ENCODE peak calls at places on chromosomes 11 and 22, in six cellular contexts. I, B, X, U, N and F are unnamed samples.

GRCh38 chr11:34262601-34263081 is 95.2 kb downstream of the ABTB2 start:
- DNase-seq in I (no peak), B (no peak), X (no peak), U (no peak), N (no peak), F (no peak)

GRCh38 chr11:71931245-71931602 is 2.4 kb downstream of the RNF121 start:
- DNase-seq in I (no peak), B (no peak), X (no peak), U (no peak), N (no peak), F (no peak)

GRCh38 chr11:63610604-63611394 is 3.4 kb downstream of the PLAAT3 start:
- DNase-seq in I (no peak), B (no peak), X (no peak), U (no peak), N (no peak), F (no peak)

GRCh38 chr11:93054881-93055280 is 85.4 kb downstream of the MTNR1B start:
- DNase-seq in I (no peak), B (no peak), X (no peak), U (peak), N (no peak), F (no peak)

GRCh38 chr11:131987703-131988102 is 617.3 kb downstream of the NTM start:
- DNase-seq in I (no peak), B (no peak), X (no peak), U (no peak), N (no peak), F (no peak)

GRCh38 chr22:23531283-23531921 is 48.7 kb downstream of the IGLL1 start:
- DNase-seq in I (no peak), B (no peak), X (no peak), U (no peak), N (no peak), F (no peak)

GRCh38 chr22:38504731-38505594 is 1.1 kb downstream of the DDX17 start:
- DNase-seq in I (peak), B (peak), X (peak), U (no peak), N (peak), F (no peak)

GRCh38 chr11:132024587-132025295 is 654.3 kb downstream of the NTM start:
- DNase-seq in I (no peak), B (no peak), X (no peak), U (peak), N (no peak), F (no peak)

GRCh38 chr11:13207665-13208594 is 69.7 kb upstream of the BMAL1 start:
- DNase-seq in I (peak), B (no peak), X (no peak), U (peak), N (peak), F (no peak)

GRCh38 chr11:119618208-119618909 is 110.6 kb downstream of the NECTIN1 start:
- DNase-seq in I (no peak), B (no peak), X (no peak), U (no peak), N (no peak), F (no peak)

GRCh38 chr22:35688913-35689675 is 28.6 kb upstream of the APOL5 start:
- DNase-seq in I (no peak), B (no peak), X (no peak), U (no peak), N (no peak), F (no peak)

GRCh38 chr11:110645253-110645652 is 67.0 kb downstream of the ARHGAP20 start:
- DNase-seq in I (no peak), B (no peak), X (no peak), U (no peak), N (no peak), F (no peak)

GRCh38 chr11:57778318-57779037 is 16.9 kb downstream of the CTNND1 start:
- DNase-seq in I (peak), B (no peak), X (no peak), U (peak), N (peak), F (no peak)

GRCh38 chr11:19080579-19080993 is 20.1 kb upstream of the MRGPRX2 start:
- DNase-seq in I (no peak), B (no peak), X (no peak), U (peak), N (no peak), F (no peak)

GRCh38 chr11:9773524-9773923 is 109.6 kb downstream of the SWAP70 start:
- DNase-seq in I (no peak), B (no peak), X (no peak), U (no peak), N (no peak), F (no peak)

GRCh38 chr11:78202733-78203167 is 14.0 kb downstream of the USP35 start:
- DNase-seq in I (no peak), B (peak), X (peak), U (no peak), N (no peak), F (no peak)

GRCh38 chr11:91067666-91068065 is 844.8 kb upstream of the CHORDC1 start:
- DNase-seq in I (no peak), B (no peak), X (no peak), U (no peak), N (no peak), F (no peak)

GRCh38 chr11:5369793-5370192 is 13.8 kb upstream of the OR51M1 start:
- DNase-seq in I (no peak), B (no peak), X (no peak), U (peak), N (no peak), F (no peak)

GRCh38 chr11:114209904-114210303 is 86.3 kb upstream of the NNMT start:
- DNase-seq in I (no peak), B (no peak), X (no peak), U (no peak), N (no peak), F (no peak)

GRCh38 chr11:64854534-64855502 is 10.4 kb upstream of the CDC42BPG start:
- DNase-seq in I (peak), B (peak), X (peak), U (peak), N (peak), F (no peak)

GRCh38 chr11:69931994-69932910 is 113.0 kb upstream of the FGF3 start:
- DNase-seq in I (no peak), B (no peak), X (no peak), U (no peak), N (no peak), F (no peak)

GRCh38 chr22:35633520-35633919 is 14.7 kb upstream of the APOL6 start:
- DNase-seq in I (no peak), B (no peak), X (no peak), U (no peak), N (no peak), F (no peak)

GRCh38 chr11:3091081-3091845 is 34.0 kb upstream of the CARS1 start:
- DNase-seq in I (no peak), B (no peak), X (no peak), U (no peak), N (no peak), F (no peak)

GRCh38 chr11:128299132-128299726 is 288.1 kb downstream of the ETS1 start:
- DNase-seq in I (no peak), B (no peak), X (no peak), U (peak), N (no peak), F (no peak)

GRCh38 chr11:95512682-95513081 is 276.9 kb downstream of the FAM76B start:
- DNase-seq in I (peak), B (no peak), X (no peak), U (peak), N (peak), F (no peak)